ENCODE peak calls at places on chromosomes 11 and 22, in seven cellular contexts. One of them, this sample, is unnamed.

GRCh38 chr22:40597541-40598453 is 38.7 kb downstream of the MRTFA start:
- DNase-seq in psoas muscle: no peak
- DNase-seq in coronary artery: no peak
- DNase-seq in foreskin fibroblast: no peak
- DNase-seq in epithelial cell of esophagus: peak
- DNase-seq in activated T-cell treated with anti-CD3 and anti-CD28 coated beads for 1 hour: no peak
- DNase-seq in activated T-helper 1 cell treated with anti-CD3 and anti-CD28 coated beads, Interleukin-12 subunit alpha, Interleukin-12 subunit beta, Interleukin-2, Interleukin-4 antibody, amounts not matched to agents 30 ng/mL and 10 ng/mL and 1 ng/mL, durations not matched to agents 14 hours and 24 hours and 36 hours: no peak
- DNase-seq in this sample: no peak

GRCh38 chr22:27185903-27186302 is 528.5 kb downstream of the MIAT start:
- DNase-seq in coronary artery: peak
- DNase-seq in epithelial cell of esophagus: no peak
- DNase-seq in activated T-helper 1 cell treated with anti-CD3 and anti-CD28 coated beads, Interleukin-12 subunit alpha, Interleukin-12 subunit beta, Interleukin-2, Interleukin-4 antibody, amounts not matched to agents 30 ng/mL and 10 ng/mL and 1 ng/mL, durations not matched to agents 14 hours and 24 hours and 36 hours: no peak
- DNase-seq in psoas muscle: no peak
- DNase-seq in foreskin fibroblast: no peak
- DNase-seq in activated T-cell treated with anti-CD3 and anti-CD28 coated beads for 1 hour: no peak
- DNase-seq in this sample: no peak

GRCh38 chr11:843818-844692 is 1.4 kb downstream of the TSPAN4 start:
- DNase-seq in activated T-cell treated with anti-CD3 and anti-CD28 coated beads for 1 hour: no peak
- DNase-seq in psoas muscle: peak
- DNase-seq in coronary artery: peak
- DNase-seq in epithelial cell of esophagus: peak
- DNase-seq in foreskin fibroblast: peak
- DNase-seq in activated T-helper 1 cell treated with anti-CD3 and anti-CD28 coated beads, Interleukin-12 subunit alpha, Interleukin-12 subunit beta, Interleukin-2, Interleukin-4 antibody, amounts not matched to agents 30 ng/mL and 10 ng/mL and 1 ng/mL, durations not matched to agents 14 hours and 24 hours and 36 hours: no peak
- DNase-seq in this sample: no peak

GRCh38 chr11:62004473-62004872 is 37.0 kb upstream of the FTH1 start:
- DNase-seq in epithelial cell of esophagus: no peak
- DNase-seq in coronary artery: no peak
- DNase-seq in activated T-cell treated with anti-CD3 and anti-CD28 coated beads for 1 hour: no peak
- DNase-seq in activated T-helper 1 cell treated with anti-CD3 and anti-CD28 coated beads, Interleukin-12 subunit alpha, Interleukin-12 subunit beta, Interleukin-2, Interleukin-4 antibody, amounts not matched to agents 30 ng/mL and 10 ng/mL and 1 ng/mL, durations not matched to agents 14 hours and 24 hours and 36 hours: no peak
- DNase-seq in foreskin fibroblast: no peak
- DNase-seq in psoas muscle: peak
- DNase-seq in this sample: no peak

GRCh38 chr22:44884968-44885805 is 124.6 kb downstream of the PHF21B start:
- DNase-seq in activated T-cell treated with anti-CD3 and anti-CD28 coated beads for 1 hour: no peak
- DNase-seq in coronary artery: peak
- DNase-seq in psoas muscle: peak
- DNase-seq in epithelial cell of esophagus: no peak
- DNase-seq in activated T-helper 1 cell treated with anti-CD3 and anti-CD28 coated beads, Interleukin-12 subunit alpha, Interleukin-12 subunit beta, Interleukin-2, Interleukin-4 antibody, amounts not matched to agents 30 ng/mL and 10 ng/mL and 1 ng/mL, durations not matched to agents 14 hours and 24 hours and 36 hours: no peak
- DNase-seq in foreskin fibroblast: no peak
- DNase-seq in this sample: no peak

GRCh38 chr22:31253949-31254348 is 38.3 kb downstream of the PIK3IP1 start:
- DNase-seq in psoas muscle: no peak
- DNase-seq in coronary artery: no peak
- DNase-seq in epithelial cell of esophagus: peak
- DNase-seq in activated T-helper 1 cell treated with anti-CD3 and anti-CD28 coated beads, Interleukin-12 subunit alpha, Interleukin-12 subunit beta, Interleukin-2, Interleukin-4 antibody, amounts not matched to agents 30 ng/mL and 10 ng/mL and 1 ng/mL, durations not matched to agents 14 hours and 24 hours and 36 hours: no peak
- DNase-seq in foreskin fibroblast: no peak
- DNase-seq in activated T-cell treated with anti-CD3 and anti-CD28 coated beads for 1 hour: no peak
- DNase-seq in this sample: no peak

GRCh38 chr11:67421421-67422031 is 6.0 kb downstream of the CARNS1 start:
- DNase-seq in epithelial cell of esophagus: no peak
- DNase-seq in coronary artery: no peak
- DNase-seq in foreskin fibroblast: no peak
- DNase-seq in activated T-cell treated with anti-CD3 and anti-CD28 coated beads for 1 hour: no peak
- DNase-seq in activated T-helper 1 cell treated with anti-CD3 and anti-CD28 coated beads, Interleukin-12 subunit alpha, Interleukin-12 subunit beta, Interleukin-2, Interleukin-4 antibody, amounts not matched to agents 30 ng/mL and 10 ng/mL and 1 ng/mL, durations not matched to agents 14 hours and 24 hours and 36 hours: no peak
- DNase-seq in psoas muscle: no peak
- DNase-seq in this sample: no peak

GRCh38 chr11:66883021-66883968 is 26.4 kb downstream of the LRFN4 start:
- DNase-seq in activated T-helper 1 cell treated with anti-CD3 and anti-CD28 coated beads, Interleukin-12 subunit alpha, Interleukin-12 subunit beta, Interleukin-2, Interleukin-4 antibody, amounts not matched to agents 30 ng/mL and 10 ng/mL and 1 ng/mL, durations not matched to agents 14 hours and 24 hours and 36 hours: peak
- DNase-seq in psoas muscle: peak
- DNase-seq in epithelial cell of esophagus: peak
- DNase-seq in activated T-cell treated with anti-CD3 and anti-CD28 coated beads for 1 hour: peak
- DNase-seq in coronary artery: no peak
- DNase-seq in foreskin fibroblast: peak
- DNase-seq in this sample: peak

GRCh38 chr11:19460718-19461405 is 220.1 kb upstream of the E2F8 start:
- DNase-seq in epithelial cell of esophagus: no peak
- DNase-seq in coronary artery: no peak
- DNase-seq in activated T-helper 1 cell treated with anti-CD3 and anti-CD28 coated beads, Interleukin-12 subunit alpha, Interleukin-12 subunit beta, Interleukin-2, Interleukin-4 antibody, amounts not matched to agents 30 ng/mL and 10 ng/mL and 1 ng/mL, durations not matched to agents 14 hours and 24 hours and 36 hours: no peak
- DNase-seq in activated T-cell treated with anti-CD3 and anti-CD28 coated beads for 1 hour: no peak
- DNase-seq in foreskin fibroblast: no peak
- DNase-seq in psoas muscle: no peak
- DNase-seq in this sample: no peak

GRCh38 chr11:69014084-69014935 is 1.3 kb upstream of the MRGPRF start:
- DNase-seq in psoas muscle: peak
- DNase-seq in activated T-helper 1 cell treated with anti-CD3 and anti-CD28 coated beads, Interleukin-12 subunit alpha, Interleukin-12 subunit beta, Interleukin-2, Interleukin-4 antibody, amounts not matched to agents 30 ng/mL and 10 ng/mL and 1 ng/mL, durations not matched to agents 14 hours and 24 hours and 36 hours: no peak
- DNase-seq in coronary artery: no peak
- DNase-seq in epithelial cell of esophagus: no peak
- DNase-seq in foreskin fibroblast: no peak
- DNase-seq in activated T-cell treated with anti-CD3 and anti-CD28 coated beads for 1 hour: no peak
- DNase-seq in this sample: no peak

GRCh38 chr11:47388697-47389576 is 10.6 kb upstream of the SPI1 start:
- DNase-seq in foreskin fibroblast: no peak
- DNase-seq in activated T-cell treated with anti-CD3 and anti-CD28 coated beads for 1 hour: no peak
- DNase-seq in epithelial cell of esophagus: peak
- DNase-seq in activated T-helper 1 cell treated with anti-CD3 and anti-CD28 coated beads, Interleukin-12 subunit alpha, Interleukin-12 subunit beta, Interleukin-2, Interleukin-4 antibody, amounts not matched to agents 30 ng/mL and 10 ng/mL and 1 ng/mL, durations not matched to agents 14 hours and 24 hours and 36 hours: no peak
- DNase-seq in coronary artery: no peak
- DNase-seq in psoas muscle: no peak
- DNase-seq in this sample: no peak

GRCh38 chr11:3220101-3220500 is 1.5 kb upstream of the MRGPRG start:
- DNase-seq in activated T-cell treated with anti-CD3 and anti-CD28 coated beads for 1 hour: no peak
- DNase-seq in epithelial cell of esophagus: no peak
- DNase-seq in coronary artery: peak
- DNase-seq in foreskin fibroblast: no peak
- DNase-seq in psoas muscle: no peak
- DNase-seq in activated T-helper 1 cell treated with anti-CD3 and anti-CD28 coated beads, Interleukin-12 subunit alpha, Interleukin-12 subunit beta, Interleukin-2, Interleukin-4 antibody, amounts not matched to agents 30 ng/mL and 10 ng/mL and 1 ng/mL, durations not matched to agents 14 hours and 24 hours and 36 hours: no peak
- DNase-seq in this sample: peak

GRCh38 chr22:45225732-45226560 is 14.7 kb downstream of the KIAA0930 start:
- DNase-seq in activated T-cell treated with anti-CD3 and anti-CD28 coated beads for 1 hour: no peak
- DNase-seq in activated T-helper 1 cell treated with anti-CD3 and anti-CD28 coated beads, Interleukin-12 subunit alpha, Interleukin-12 subunit beta, Interleukin-2, Interleukin-4 antibody, amounts not matched to agents 30 ng/mL and 10 ng/mL and 1 ng/mL, durations not matched to agents 14 hours and 24 hours and 36 hours: no peak
- DNase-seq in coronary artery: no peak
- DNase-seq in epithelial cell of esophagus: peak
- DNase-seq in foreskin fibroblast: peak
- DNase-seq in psoas muscle: peak
- DNase-seq in this sample: no peak

GRCh38 chr22:43478621-43479285 is 66.9 kb downstream of the MPPED1 start:
- DNase-seq in activated T-cell treated with anti-CD3 and anti-CD28 coated beads for 1 hour: no peak
- DNase-seq in epithelial cell of esophagus: no peak
- DNase-seq in foreskin fibroblast: no peak
- DNase-seq in coronary artery: no peak
- DNase-seq in psoas muscle: no peak
- DNase-seq in activated T-helper 1 cell treated with anti-CD3 and anti-CD28 coated beads, Interleukin-12 subunit alpha, Interleukin-12 subunit beta, Interleukin-2, Interleukin-4 antibody, amounts not matched to agents 30 ng/mL and 10 ng/mL and 1 ng/mL, durations not matched to agents 14 hours and 24 hours and 36 hours: no peak
- DNase-seq in this sample: no peak

GRCh38 chr11:94635072-94635471 is 67.9 kb downstream of the PIWIL4 start:
- DNase-seq in psoas muscle: no peak
- DNase-seq in activated T-cell treated with anti-CD3 and anti-CD28 coated beads for 1 hour: no peak
- DNase-seq in activated T-helper 1 cell treated with anti-CD3 and anti-CD28 coated beads, Interleukin-12 subunit alpha, Interleukin-12 subunit beta, Interleukin-2, Interleukin-4 antibody, amounts not matched to agents 30 ng/mL and 10 ng/mL and 1 ng/mL, durations not matched to agents 14 hours and 24 hours and 36 hours: no peak
- DNase-seq in foreskin fibroblast: no peak
- DNase-seq in epithelial cell of esophagus: no peak
- DNase-seq in coronary artery: no peak
- DNase-seq in this sample: no peak

GRCh38 chr11:944711-945470 is 19.2 kb downstream of the AP2A2 start:
- DNase-seq in epithelial cell of esophagus: no peak
- DNase-seq in foreskin fibroblast: peak
- DNase-seq in activated T-cell treated with anti-CD3 and anti-CD28 coated beads for 1 hour: no peak
- DNase-seq in activated T-helper 1 cell treated with anti-CD3 and anti-CD28 coated beads, Interleukin-12 subunit alpha, Interleukin-12 subunit beta, Interleukin-2, Interleukin-4 antibody, amounts not matched to agents 30 ng/mL and 10 ng/mL and 1 ng/mL, durations not matched to agents 14 hours and 24 hours and 36 hours: no peak
- DNase-seq in coronary artery: no peak
- DNase-seq in psoas muscle: no peak
- DNase-seq in this sample: no peak

GRCh38 chr22:50218153-50218995 is 17.6 kb downstream of the SELENOO start:
- DNase-seq in foreskin fibroblast: no peak
- DNase-seq in activated T-cell treated with anti-CD3 and anti-CD28 coated beads for 1 hour: no peak
- DNase-seq in activated T-helper 1 cell treated with anti-CD3 and anti-CD28 coated beads, Interleukin-12 subunit alpha, Interleukin-12 subunit beta, Interleukin-2, Interleukin-4 antibody, amounts not matched to agents 30 ng/mL and 10 ng/mL and 1 ng/mL, durations not matched to agents 14 hours and 24 hours and 36 hours: no peak
- DNase-seq in epithelial cell of esophagus: peak
- DNase-seq in psoas muscle: peak
- DNase-seq in coronary artery: no peak
- DNase-seq in this sample: no peak

GRCh38 chr11:36186340-36186739 is 102.9 kb downstream of the COMMD9 start:
- DNase-seq in coronary artery: no peak
- DNase-seq in activated T-cell treated with anti-CD3 and anti-CD28 coated beads for 1 hour: no peak
- DNase-seq in psoas muscle: no peak
- DNase-seq in activated T-helper 1 cell treated with anti-CD3 and anti-CD28 coated beads, Interleukin-12 subunit alpha, Interleukin-12 subunit beta, Interleukin-2, Interleukin-4 antibody, amounts not matched to agents 30 ng/mL and 10 ng/mL and 1 ng/mL, durations not matched to agents 14 hours and 24 hours and 36 hours: no peak
- DNase-seq in foreskin fibroblast: peak
- DNase-seq in epithelial cell of esophagus: peak
- DNase-seq in this sample: no peak

GRCh38 chr11:74018331-74019005 is 9.6 kb upstream of the UCP3 start:
- DNase-seq in epithelial cell of esophagus: peak
- DNase-seq in psoas muscle: peak
- DNase-seq in foreskin fibroblast: peak
- DNase-seq in activated T-helper 1 cell treated with anti-CD3 and anti-CD28 coated beads, Interleukin-12 subunit alpha, Interleukin-12 subunit beta, Interleukin-2, Interleukin-4 antibody, amounts not matched to agents 30 ng/mL and 10 ng/mL and 1 ng/mL, durations not matched to agents 14 hours and 24 hours and 36 hours: no peak
- DNase-seq in activated T-cell treated with anti-CD3 and anti-CD28 coated beads for 1 hour: no peak
- DNase-seq in coronary artery: peak
- DNase-seq in this sample: no peak

GRCh38 chr11:71372693-71373657 is 75.2 kb downstream of the DHCR7 start:
- DNase-seq in psoas muscle: no peak
- DNase-seq in activated T-helper 1 cell treated with anti-CD3 and anti-CD28 coated beads, Interleukin-12 subunit alpha, Interleukin-12 subunit beta, Interleukin-2, Interleukin-4 antibody, amounts not matched to agents 30 ng/mL and 10 ng/mL and 1 ng/mL, durations not matched to agents 14 hours and 24 hours and 36 hours: no peak
- DNase-seq in activated T-cell treated with anti-CD3 and anti-CD28 coated beads for 1 hour: no peak
- DNase-seq in coronary artery: no peak
- DNase-seq in epithelial cell of esophagus: peak
- DNase-seq in foreskin fibroblast: peak
- DNase-seq in this sample: no peak

GRCh38 chr11:115226556-115226955 is 277.7 kb downstream of the CADM1 start:
- DNase-seq in foreskin fibroblast: peak
- DNase-seq in coronary artery: no peak
- DNase-seq in activated T-helper 1 cell treated with anti-CD3 and anti-CD28 coated beads, Interleukin-12 subunit alpha, Interleukin-12 subunit beta, Interleukin-2, Interleukin-4 antibody, amounts not matched to agents 30 ng/mL and 10 ng/mL and 1 ng/mL, durations not matched to agents 14 hours and 24 hours and 36 hours: no peak
- DNase-seq in activated T-cell treated with anti-CD3 and anti-CD28 coated beads for 1 hour: no peak
- DNase-seq in psoas muscle: no peak
- DNase-seq in epithelial cell of esophagus: peak
- DNase-seq in this sample: no peak

GRCh38 chr11:68461284-68461861 is 821 bp downstream of the PPP6R3 start:
- DNase-seq in epithelial cell of esophagus: peak
- DNase-seq in activated T-helper 1 cell treated with anti-CD3 and anti-CD28 coated beads, Interleukin-12 subunit alpha, Interleukin-12 subunit beta, Interleukin-2, Interleukin-4 antibody, amounts not matched to agents 30 ng/mL and 10 ng/mL and 1 ng/mL, durations not matched to agents 14 hours and 24 hours and 36 hours: no peak
- DNase-seq in activated T-cell treated with anti-CD3 and anti-CD28 coated beads for 1 hour: no peak
- DNase-seq in psoas muscle: no peak
- DNase-seq in coronary artery: no peak
- DNase-seq in foreskin fibroblast: no peak
- DNase-seq in this sample: no peak

GRCh38 chr22:26008587-26008986 is 160.7 kb upstream of the SEZ6L start:
- DNase-seq in activated T-helper 1 cell treated with anti-CD3 and anti-CD28 coated beads, Interleukin-12 subunit alpha, Interleukin-12 subunit beta, Interleukin-2, Interleukin-4 antibody, amounts not matched to agents 30 ng/mL and 10 ng/mL and 1 ng/mL, durations not matched to agents 14 hours and 24 hours and 36 hours: no peak
- DNase-seq in activated T-cell treated with anti-CD3 and anti-CD28 coated beads for 1 hour: no peak
- DNase-seq in psoas muscle: no peak
- DNase-seq in foreskin fibroblast: no peak
- DNase-seq in coronary artery: no peak
- DNase-seq in epithelial cell of esophagus: no peak
- DNase-seq in this sample: no peak

GRCh38 chr11:107139396-107139795 is 121.1 kb upstream of the GUCY1A2 start:
- DNase-seq in activated T-cell treated with anti-CD3 and anti-CD28 coated beads for 1 hour: no peak
- DNase-seq in activated T-helper 1 cell treated with anti-CD3 and anti-CD28 coated beads, Interleukin-12 subunit alpha, Interleukin-12 subunit beta, Interleukin-2, Interleukin-4 antibody, amounts not matched to agents 30 ng/mL and 10 ng/mL and 1 ng/mL, durations not matched to agents 14 hours and 24 hours and 36 hours: no peak
- DNase-seq in foreskin fibroblast: no peak
- DNase-seq in coronary artery: no peak
- DNase-seq in epithelial cell of esophagus: no peak
- DNase-seq in psoas muscle: no peak
- DNase-seq in this sample: no peak

GRCh38 chr11:93570759-93571413 is 27.7 kb upstream of the SMCO4 start:
- DNase-seq in foreskin fibroblast: peak
- DNase-seq in activated T-cell treated with anti-CD3 and anti-CD28 coated beads for 1 hour: no peak
- DNase-seq in activated T-helper 1 cell treated with anti-CD3 and anti-CD28 coated beads, Interleukin-12 subunit alpha, Interleukin-12 subunit beta, Interleukin-2, Interleukin-4 antibody, amounts not matched to agents 30 ng/mL and 10 ng/mL and 1 ng/mL, durations not matched to agents 14 hours and 24 hours and 36 hours: no peak
- DNase-seq in psoas muscle: no peak
- DNase-seq in coronary artery: no peak
- DNase-seq in epithelial cell of esophagus: peak
- DNase-seq in this sample: no peak

GRCh38 chr11:125564357-125564756 is 4.9 kb upstream of the EI24 start:
- DNase-seq in coronary artery: no peak
- DNase-seq in activated T-helper 1 cell treated with anti-CD3 and anti-CD28 coated beads, Interleukin-12 subunit alpha, Interleukin-12 subunit beta, Interleukin-2, Interleukin-4 antibody, amounts not matched to agents 30 ng/mL and 10 ng/mL and 1 ng/mL, durations not matched to agents 14 hours and 24 hours and 36 hours: no peak
- DNase-seq in psoas muscle: no peak
- DNase-seq in activated T-cell treated with anti-CD3 and anti-CD28 coated beads for 1 hour: no peak
- DNase-seq in epithelial cell of esophagus: no peak
- DNase-seq in foreskin fibroblast: no peak
- DNase-seq in this sample: no peak

This sample was measured in activated CD4-positive, alpha-beta memory T cell treated with anti-CD3 and anti-CD28 coated beads, Interleukin-2, amount 10 ng/mL, durations not matched to agents 7 days and 5 days.